ENCODE peak calls at places on chromosome 9, in four cellular contexts. M is HepG2, O is GM12878, Y is K562. Z is an unnamed sample.

GRCh38 chr9:15191358-15191757 is 115.7 kb downstream of the TTC39B start:
- DNase-seq in M (no peak), O (no peak), Y (no peak), Z (no peak)

GRCh38 chr9:7273575-7273974 is 515.8 kb downstream of the KDM4C start:
- DNase-seq in M (no peak), O (no peak), Y (no peak), Z (no peak)

GRCh38 chr9:4118666-4119065 is 181.2 kb downstream of the GLIS3 start:
- DNase-seq in M (no peak), O (no peak), Y (no peak), Z (no peak)

GRCh38 chr9:132238992-132239391 is 77.1 kb downstream of the NTNG2 start:
- DNase-seq in M (no peak), O (no peak), Y (no peak), Z (no peak)

GRCh38 chr9:16217933-16218830 is 652.3 kb downstream of the BNC2 start:
- DNase-seq in M (no peak), O (no peak), Y (no peak), Z (no peak)

GRCh38 chr9:89461302-89461701 is 36.6 kb downstream of the SEMA4D start:
- DNase-seq in M (no peak), O (no peak), Y (no peak), Z (no peak)

GRCh38 chr9:128006360-128007024 is 25.7 kb upstream of the EEIG1 start:
- DNase-seq in M (no peak), O (no peak), Y (no peak), Z (no peak)

GRCh38 chr9:115264333-115264732 is 146.4 kb upstream of the TNC start:
- DNase-seq in M (no peak), O (no peak), Y (no peak), Z (no peak)

GRCh38 chr9:78030553-78031270 is 899 bp downstream of the GNAQ start:
- DNase-seq in M (no peak), O (no peak), Y (peak; percentile 43), Z (peak; percentile 52)

GRCh38 chr9:29625292-29625731 is 2052.0 kb upstream of the C9orf72 start:
- DNase-seq in M (no peak), O (no peak), Y (no peak), Z (no peak)

GRCh38 chr9:91816356-91816755 is 133.7 kb downstream of the ROR2 start:
- DNase-seq in M (no peak), O (no peak), Y (no peak), Z (no peak)

GRCh38 chr9:27369591-27369990 is 72.6 kb upstream of the EQTN start:
- DNase-seq in M (no peak), O (no peak), Y (no peak), Z (no peak)

GRCh38 chr9:18989097-18989496 is 43.9 kb downstream of the SAXO1 start:
- DNase-seq in M (no peak), O (no peak), Y (no peak), Z (no peak)

GRCh38 chr9:131892162-131892707 is 152.4 kb upstream of the RAPGEF1 start:
- DNase-seq in M (no peak), O (no peak), Y (no peak), Z (no peak)

GRCh38 chr9:114824130-114824529 is 18.3 kb upstream of the TNFSF15 start:
- DNase-seq in M (no peak), O (no peak), Y (no peak), Z (no peak)

GRCh38 chr9:129562917-129563316 is 58.0 kb downstream of the C9orf50 start:
- DNase-seq in M (no peak), O (no peak), Y (no peak), Z (no peak)

GRCh38 chr9:95225016-95225745 is 92.3 kb downstream of the FANCC start:
- DNase-seq in M (peak; percentile 2), O (no peak), Y (no peak), Z (no peak)

GRCh38 chr9:12771891-12772290 is 2.9 kb upstream of the LURAP1L start:
- DNase-seq in M (no peak), O (no peak), Y (no peak), Z (no peak)

GRCh38 chr9:131661954-131662621 is 77.8 kb downstream of the RAPGEF1 start:
- DNase-seq in M (no peak), O (no peak), Y (peak; percentile 53), Z (no peak)

GRCh38 chr9:114394523-114395193 is 6.9 kb upstream of the AKNA start:
- DNase-seq in M (no peak), O (no peak), Y (no peak), Z (no peak)

GRCh38 chr9:137319976-137320551 is 18.0 kb upstream of the NRARP start:
- DNase-seq in M (no peak), O (no peak), Y (no peak), Z (no peak)

GRCh38 chr9:17810728-17811634 is 232.1 kb downstream of the SH3GL2 start:
- DNase-seq in M (peak; percentile 41), O (no peak), Y (peak; percentile 37), Z (peak; percentile 47)

GRCh38 chr9:123090198-123090896 is 56.9 kb downstream of the GPR21 start:
- DNase-seq in M (no peak), O (no peak), Y (no peak), Z (no peak)

GRCh38 chr9:123085916-123086315 is 52.4 kb downstream of the GPR21 start:
- DNase-seq in M (no peak), O (no peak), Y (no peak), Z (no peak)

GRCh38 chr9:123089790-123090189 is 56.3 kb downstream of the GPR21 start:
- DNase-seq in M (no peak), O (no peak), Y (no peak), Z (no peak)

GRCh38 chr9:123089040-123089439 is 55.6 kb downstream of the GPR21 start:
- DNase-seq in M (no peak), O (no peak), Y (no peak), Z (no peak)

DNA sequence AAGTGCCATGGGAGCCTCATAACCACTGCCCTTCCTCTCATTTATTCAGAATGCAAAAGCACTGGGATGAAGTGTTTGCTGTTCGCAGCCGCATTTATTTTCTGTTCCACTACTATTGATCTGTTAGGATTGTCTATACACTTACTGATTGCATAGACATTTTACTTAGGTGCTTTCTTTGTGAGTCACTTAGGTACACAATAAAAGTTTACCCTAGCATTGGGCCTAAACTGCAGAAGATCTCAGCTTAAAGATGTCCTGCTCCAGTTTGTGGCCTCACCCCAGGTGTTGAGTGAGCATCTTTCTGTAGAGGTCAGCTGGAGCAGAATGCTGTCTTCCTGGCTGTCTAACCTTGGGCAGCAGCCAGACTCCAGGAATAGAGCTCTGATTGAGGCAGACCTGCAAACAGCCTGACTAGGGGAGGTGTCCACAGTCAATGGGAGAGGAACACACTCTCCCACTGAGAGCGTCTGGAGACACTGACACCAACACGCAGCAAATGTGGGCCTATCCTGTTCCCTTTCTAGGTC is 54.0 kb downstream of the GPR21 start:
- DNase-seq in M (peak; percentile 79), O (no peak), Y (no peak), Z (no peak)
- TF ChIP-seq CREM in M (no peak), O (no peak), Y (no peak), Z (no peak)

DNA sequence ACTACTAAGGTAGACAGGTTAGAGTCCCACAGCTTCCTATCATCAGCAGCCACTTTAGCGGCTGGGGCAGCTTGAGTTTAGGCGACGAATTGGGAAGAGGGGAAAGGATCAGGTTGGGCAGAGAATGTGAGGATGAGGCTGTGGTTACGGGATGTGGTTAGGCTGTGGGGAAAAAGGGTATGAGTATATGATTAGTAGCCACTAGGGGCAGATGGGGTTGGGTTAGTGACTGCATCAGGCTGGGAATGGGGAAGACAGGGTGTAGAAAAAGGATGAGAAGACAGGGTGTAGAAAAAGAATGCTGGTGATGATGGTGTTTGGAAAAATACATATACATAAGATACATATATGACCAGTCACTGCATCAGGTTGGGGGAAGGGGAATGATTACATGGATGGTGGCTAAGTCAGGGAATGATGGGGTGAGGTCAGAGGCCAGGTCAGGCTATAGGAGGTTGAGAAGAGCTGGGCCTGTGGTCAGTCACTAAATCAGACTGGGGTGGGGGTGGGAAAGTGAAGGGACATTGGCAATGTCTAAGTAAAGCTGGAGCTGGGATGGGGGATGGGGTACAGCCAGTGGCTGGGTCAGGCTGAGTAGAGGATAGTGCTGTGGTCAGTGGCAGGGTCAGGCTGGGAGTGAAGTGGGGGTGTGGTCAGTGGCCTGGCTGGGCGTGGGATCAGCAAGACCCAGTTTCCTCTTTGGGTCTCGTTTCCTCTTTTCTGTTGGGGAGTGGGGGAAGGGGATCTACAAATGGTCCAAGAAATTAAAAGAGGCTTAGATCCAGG is 2.1 kb downstream of the TLN1 start:
- DNase-seq in M (peak; percentile 41), O (no peak), Y (peak; percentile 50), Z (peak; percentile 28)
- TF ChIP-seq SP1 in M (no peak), O (peak; percentile 44), Y (peak; percentile 27), Z (no peak)

GRCh38 chr9:88458716-88459115 is 70.5 kb downstream of the SPIN1 start:
- DNase-seq in M (no peak), O (no peak), Y (no peak), Z (no peak)
- TF ChIP-seq ESRRA in M (no peak), O (no peak), Y (no peak), Z (no peak)

DNA sequence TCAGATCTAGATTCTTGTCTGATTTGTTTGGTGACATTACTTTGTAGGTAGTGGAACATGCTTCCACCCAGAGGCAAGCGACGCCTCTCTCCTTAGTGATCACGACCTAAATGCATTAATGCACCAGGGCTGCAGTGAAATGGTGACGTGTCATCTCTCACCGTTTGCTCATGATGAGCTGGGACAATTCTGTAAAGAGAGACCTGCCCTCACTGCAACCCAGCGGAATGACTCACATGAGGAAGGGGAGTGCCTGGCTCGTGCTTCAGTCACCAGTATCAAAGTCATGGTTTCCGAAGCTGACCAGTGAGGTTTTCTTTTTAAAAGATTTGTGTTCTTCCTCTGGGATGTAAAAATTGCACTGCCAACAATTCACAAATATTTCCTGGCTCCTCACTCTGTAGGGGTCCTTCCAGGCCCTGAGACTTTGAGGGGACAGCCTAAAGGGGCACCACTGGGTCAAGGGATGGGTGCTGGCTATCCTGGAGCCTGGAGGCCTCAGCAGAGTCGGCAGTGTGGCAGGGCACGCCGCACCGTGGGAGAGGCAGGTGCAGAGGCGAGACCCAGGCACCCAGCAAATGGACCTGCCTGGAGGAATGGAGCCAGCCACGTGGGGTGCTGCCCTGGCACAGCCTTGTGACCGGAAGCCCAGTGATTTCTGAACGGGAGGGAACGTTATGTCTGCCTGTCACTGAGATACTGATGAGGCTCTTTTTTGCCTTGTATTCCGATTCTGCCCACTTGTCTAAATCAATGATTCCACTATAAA is 17.3 kb downstream of the QSOX2 start:
- DNase-seq in M (peak; percentile 13), O (no peak), Y (no peak), Z (no peak)
- TF ChIP-seq CREM in M (no peak), O (no peak), Y (peak; percentile 24), Z (no peak)

GRCh38 chr9:84404095-84404686 is 63.6 kb upstream of the SLC28A3 start:
- DNase-seq in M (peak; percentile 5), O (no peak), Y (peak; percentile 41), Z (peak; percentile 32)
- TF ChIP-seq SP1 in M (no peak), O (no peak), Y (no peak), Z (no peak)

GRCh38 chr9:21434202-21435014 is 5.8 kb upstream of the IFNA1 start:
- DNase-seq in M (peak; percentile 52), O (no peak), Y (no peak), Z (peak; percentile 32)
- TF ChIP-seq ESRRA in M (no peak), O (no peak), Y (no peak), Z (no peak)

DNA sequence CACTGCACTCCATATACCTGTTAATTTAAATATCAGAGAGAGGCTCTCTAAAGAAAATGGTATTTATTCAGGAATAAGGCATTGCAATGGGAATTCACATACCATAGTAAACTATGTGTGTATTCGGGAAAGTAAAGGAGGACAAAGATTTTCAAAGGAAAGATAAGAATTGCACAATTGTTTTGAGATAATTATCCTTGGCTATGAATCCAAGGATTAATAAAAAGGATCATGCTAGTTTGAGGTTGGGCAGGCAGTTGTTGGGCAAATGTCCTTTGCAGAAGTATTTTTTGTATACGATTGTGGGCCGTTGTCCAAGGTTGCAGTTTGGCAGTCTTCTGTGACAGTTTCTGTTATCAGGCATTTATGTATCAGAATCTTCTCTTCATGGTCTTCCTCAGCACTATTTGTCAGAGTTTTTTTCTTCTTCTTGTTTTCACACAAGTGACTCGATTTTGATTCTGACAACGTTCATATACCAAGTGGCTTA is 10.6 kb upstream of the UBAP2 start:
- DNase-seq in M (no peak), O (no peak), Y (no peak), Z (no peak)
- TF ChIP-seq CREM in M (no peak), O (no peak), Y (no peak), Z (no peak)